ENCODE peak calls at places on chromosomes 6 and 20, in eight cellular contexts. A, L, D, H, S, Q, G and I are unnamed samples.

GRCh38 chr6:30171677-30172471 is 8.5 kb downstream of the TRIM15 start:
- DNase-seq in A (peak; percentile 18), L (no peak), D (peak; percentile 13), H (no peak), S (no peak), Q (no peak), G (peak; percentile 43), I (no peak)

GRCh38 chr20:45303586-45304463 is 2.8 kb upstream of the RBPJL start:
- DNase-seq in A (no peak), L (no peak), D (no peak), H (no peak), S (no peak), Q (no peak), G (no peak), I (no peak)

GRCh38 chr6:3956054-3956453 is 106.9 kb downstream of the FAM50B start:
- DNase-seq in A (no peak), L (no peak), D (no peak), H (no peak), S (no peak), Q (peak; percentile 93), G (no peak), I (no peak)

GRCh38 chr20:21387528-21387927 is 9.8 kb downstream of the NKX2-4 start:
- DNase-seq in A (no peak), L (no peak), D (no peak), H (no peak), S (peak; percentile 44), Q (no peak), G (no peak), I (no peak)

GRCh38 chr6:110513001-110513400 is 36.6 kb upstream of the SLC22A16 start:
- DNase-seq in A (peak; percentile 63), L (no peak), D (peak; percentile 91), H (no peak), S (peak; percentile 55), Q (peak; percentile 53), G (no peak), I (no peak)

GRCh38 chr6:31008165-31008564 is 2.1 kb upstream of the MUC22 start:
- DNase-seq in A (no peak), L (no peak), D (no peak), H (no peak), S (no peak), Q (no peak), G (no peak), I (no peak)

GRCh38 chr6:138527376-138528092 is 28.2 kb upstream of the NHSL1 start:
- DNase-seq in A (no peak), L (no peak), D (peak; percentile 46), H (no peak), S (no peak), Q (no peak), G (no peak), I (no peak)

GRCh38 chr6:149897855-149898744 is at the start of gene RAET1E:
- DNase-seq in A (no peak), L (no peak), D (no peak), H (no peak), S (no peak), Q (no peak), G (no peak), I (no peak)

GRCh38 chr6:20978176-20978614 is 443.9 kb downstream of the CDKAL1 start:
- DNase-seq in A (peak; percentile 78), L (peak; percentile 4), D (peak; percentile 11), H (no peak), S (no peak), Q (no peak), G (peak; percentile 83), I (no peak)

GRCh38 chr6:227812-228338 is 64.4 kb upstream of the DUSP22 start:
- DNase-seq in A (no peak), L (no peak), D (no peak), H (no peak), S (no peak), Q (no peak), G (no peak), I (no peak)

GRCh38 chr20:54633903-54634302 is 158.5 kb downstream of the DOK5 start:
- DNase-seq in A (no peak), L (no peak), D (no peak), H (no peak), S (no peak), Q (no peak), G (no peak), I (no peak)

GRCh38 chr20:5261763-5262162 is 55.0 kb downstream of the PROKR2 start:
- DNase-seq in A (no peak), L (no peak), D (no peak), H (no peak), S (no peak), Q (no peak), G (no peak), I (no peak)

GRCh38 chr6:157269261-157269794 is 54.0 kb downstream of the TMEM242 start:
- DNase-seq in A (peak; percentile 61), L (peak; percentile 37), D (peak; percentile 95), H (no peak), S (no peak), Q (peak; percentile 20), G (peak; percentile 85), I (no peak)

GRCh38 chr20:36061754-36062153 is 92.8 kb upstream of the EPB41L1 start:
- DNase-seq in A (no peak), L (no peak), D (peak; percentile 66), H (no peak), S (no peak), Q (no peak), G (peak; percentile 12), I (no peak)

GRCh38 chr6:89520730-89521129 is 87.8 kb downstream of the ANKRD6 start:
- DNase-seq in A (no peak), L (no peak), D (no peak), H (no peak), S (no peak), Q (no peak), G (no peak), I (no peak)

GRCh38 chr6:78629154-78629721 is 238.1 kb upstream of the IRAK1BP1 start:
- DNase-seq in A (peak; percentile 59), L (peak; percentile 62), D (peak; percentile 53), H (no peak), S (no peak), Q (no peak), G (peak; percentile 71), I (no peak)

GRCh38 chr6:41713650-41714291 is 21.6 kb downstream of the TFEB start:
- DNase-seq in A (peak; percentile 41), L (no peak), D (no peak), H (no peak), S (no peak), Q (peak; percentile 90), G (peak; percentile 52), I (no peak)

GRCh38 chr20:48772183-48772976 is 55.4 kb downstream of the PREX1 start:
- DNase-seq in A (no peak), L (no peak), D (no peak), H (no peak), S (no peak), Q (no peak), G (no peak), I (peak; percentile 77)

GRCh38 chr6:21666200-21666671 is 72.7 kb downstream of the SOX4 start:
- DNase-seq in A (peak; percentile 19), L (peak; percentile 31), D (no peak), H (no peak), S (peak; percentile 15), Q (no peak), G (peak; percentile 23), I (no peak)

GRCh38 chr6:166411721-166412151 is 29.0 kb upstream of the MPC1 start:
- DNase-seq in A (no peak), L (no peak), D (no peak), H (no peak), S (no peak), Q (no peak), G (no peak), I (no peak)

GRCh38 chr20:58099291-58099915 is 129.1 kb downstream of the ANKRD60 start:
- DNase-seq in A (no peak), L (no peak), D (no peak), H (no peak), S (no peak), Q (no peak), G (no peak), I (no peak)

GRCh38 chr6:154606457-154606856 is 96.0 kb upstream of the CNKSR3 start:
- DNase-seq in A (no peak), L (no peak), D (no peak), H (peak; percentile 71), S (no peak), Q (peak; percentile 96), G (no peak), I (no peak)

GRCh38 chr20:50980071-50980681 is 21.6 kb downstream of the MOCS3 start:
- DNase-seq in A (peak; percentile 99), L (peak; percentile 86), D (peak; percentile 95), H (no peak), S (no peak), Q (peak; percentile 99), G (peak; percentile 98), I (no peak)

GRCh38 chr6:163413345-163414116 is 987 bp upstream of the QKI start:
- DNase-seq in A (peak; percentile 91), L (peak; percentile 99), D (peak; percentile 81), H (peak; percentile 91), S (peak; percentile 85), Q (peak; percentile 84), G (peak; percentile 96), I (peak; percentile 67)

GRCh38 chr6:169936355-169936975 is 185.0 kb downstream of the ERMARD start:
- DNase-seq in A (no peak), L (no peak), D (no peak), H (no peak), S (no peak), Q (no peak), G (no peak), I (no peak)

GRCh38 chr6:165245716-165246115 is 63.7 kb downstream of the C6orf118 start:
- DNase-seq in A (no peak), L (no peak), D (peak; percentile 13), H (no peak), S (no peak), Q (no peak), G (peak; percentile 47), I (no peak)

GRCh38 chr6:26215200-26216014 is 128.2 kb downstream of the HFE start:
- DNase-seq in A (peak; percentile 25), L (no peak), D (peak; percentile 20), H (no peak), S (no peak), Q (peak; percentile 54), G (peak; percentile 29), I (no peak)

GRCh38 chr6:44000164-44000842 is 126.9 kb downstream of the MRPL14 start:
- DNase-seq in A (no peak), L (no peak), D (no peak), H (no peak), S (peak; percentile 84), Q (no peak), G (no peak), I (no peak)

GRCh38 chr6:158649289-158650143 is at the start of gene SYTL3:
- DNase-seq in A (peak; percentile 70), L (no peak), D (peak; percentile 87), H (peak; percentile 50), S (no peak), Q (peak; percentile 48), G (peak; percentile 87), I (peak; percentile 43)

GRCh38 chr6:144104898-144105487 is 9.6 kb upstream of the SF3B5 start:
- DNase-seq in A (peak; percentile 77), L (peak; percentile 49), D (peak; percentile 89), H (no peak), S (peak; percentile 68), Q (peak; percentile 60), G (peak; percentile 80), I (no peak)

GRCh38 chr20:44695295-44696230 is 19.6 kb upstream of the CCN5 start:
- DNase-seq in A (peak; percentile 65), L (no peak), D (peak; percentile 57), H (no peak), S (no peak), Q (no peak), G (peak; percentile 74), I (no peak)

GRCh38 chr20:57713505-57713903 is 3.7 kb upstream of the PMEPA1 start:
- DNase-seq in A (no peak), L (no peak), D (no peak), H (no peak), S (no peak), Q (no peak), G (peak; percentile 83), I (no peak)

GRCh38 chr6:43076093-43076927 is at the start of gene PTK7:
- DNase-seq in A (peak; percentile 60), L (peak; percentile 65), D (peak; percentile 75), H (peak; percentile 28), S (peak; percentile 50), Q (peak; percentile 48), G (peak; percentile 77), I (peak; percentile 29)

GRCh38 chr6:112560651-112561050 is 213.5 kb downstream of the RFPL4B start:
- DNase-seq in A (no peak), L (no peak), D (no peak), H (no peak), S (no peak), Q (no peak), G (no peak), I (no peak)